ENCODE peak calls at places on chromosomes 11 and 22, in nine cellular contexts. D is DMS79 treated with DMSO at 0.1 percent for 48 hours; U is RWPE1; Y is occipital lobe; T is stimulated activated CD4-positive, alpha-beta T cell treated with anti-CD3 and anti-CD28 coated beads, Interleukin-2, amount 100 ng/mL, for 48 hours; L is right cardiac atrium; E is MCF 10A; H is GM12891; C is omental fat pad. O is an unnamed sample.

GRCh38 chr11:34855754-34856095 is 60.5 kb downstream of the APIP start:
- DNase-seq in D (no peak), U (no peak), Y (no peak), T (no peak), L (no peak), E (no peak), H (no peak), C (no peak), O (no peak)

GRCh38 chr11:75275581-75275980 is 35.0 kb downstream of the TPBGL start:
- DNase-seq in D (peak; percentile 49), U (no peak), Y (no peak), T (peak; percentile 47), L (peak; percentile 77), E (no peak), H (no peak), C (peak; percentile 17), O (peak; percentile 26)

GRCh38 chr11:110755961-110756360 is 43.7 kb upstream of the ARHGAP20 start:
- DNase-seq in D (no peak), U (no peak), Y (no peak), T (no peak), L (no peak), E (no peak), H (no peak), C (no peak), O (no peak)

GRCh38 chr11:132607575-132607974 is 924.7 kb downstream of the OPCML start:
- DNase-seq in D (no peak), U (no peak), Y (no peak), T (no peak), L (no peak), E (no peak), H (no peak), C (no peak), O (no peak)

GRCh38 chr11:69951821-69952590 is 126.1 kb upstream of the ANO1 start:
- DNase-seq in D (no peak), U (no peak), Y (no peak), T (no peak), L (no peak), E (no peak), H (no peak), C (no peak), O (no peak)

GRCh38 chr22:26362471-26362870 is 66.6 kb upstream of the ASPHD2 start:
- DNase-seq in D (no peak), U (no peak), Y (no peak), T (no peak), L (no peak), E (no peak), H (no peak), C (no peak), O (no peak)

GRCh38 chr11:84137960-84138359 is 851.8 kb upstream of the CCDC90B start:
- DNase-seq in D (no peak), U (no peak), Y (no peak), T (no peak), L (no peak), E (no peak), H (no peak), C (no peak), O (no peak)

GRCh38 chr11:32405592-32405991 is 29.7 kb downstream of the WT1 start:
- DNase-seq in D (no peak), U (no peak), Y (no peak), T (no peak), L (no peak), E (no peak), H (no peak), C (no peak), O (no peak)

GRCh38 chr22:38347944-38348750 is 30.9 kb upstream of the CSNK1E start:
- DNase-seq in D (no peak), U (peak; percentile 79), Y (no peak), T (no peak), L (no peak), E (peak; percentile 72), H (no peak), C (no peak), O (no peak)

GRCh38 chr22:34812631-34813030 is 253.3 kb upstream of the ISX start:
- DNase-seq in D (no peak), U (no peak), Y (no peak), T (no peak), L (no peak), E (no peak), H (no peak), C (no peak), O (no peak)

GRCh38 chr11:86067230-86068137 is 1.4 kb downstream of the PICALM start:
- DNase-seq in D (peak; percentile 30), U (no peak), Y (no peak), T (no peak), L (no peak), E (peak; percentile 37), H (no peak), C (no peak), O (no peak)

GRCh38 chr22:28116261-28116673 is 197.2 kb upstream of the PITPNB start:
- DNase-seq in D (no peak), U (peak; percentile 71), Y (no peak), T (no peak), L (peak; percentile 73), E (peak; percentile 36), H (no peak), C (no peak), O (no peak)

GRCh38 chr11:134686418-134686817 is 274.4 kb upstream of the B3GAT1 start:
- DNase-seq in D (no peak), U (no peak), Y (no peak), T (no peak), L (no peak), E (peak; percentile 1), H (no peak), C (no peak), O (no peak)

GRCh38 chr22:22787805-22788459 is 99.7 kb upstream of the IGLL5 start:
- DNase-seq in D (no peak), U (no peak), Y (no peak), T (peak; percentile 67), L (peak; percentile 73), E (peak; percentile 68), H (peak; percentile 63), C (peak; percentile 39), O (peak; percentile 79)

GRCh38 chr22:40637181-40638150 is 947 bp upstream of the MRTFA start:
- DNase-seq in D (no peak), U (no peak), Y (no peak), T (peak; percentile 61), L (peak; percentile 66), E (no peak), H (no peak), C (peak; percentile 53), O (no peak)

GRCh38 chr11:116176484-116177005 is 596.2 kb downstream of the BUD13 start:
- DNase-seq in D (no peak), U (no peak), Y (no peak), T (no peak), L (no peak), E (no peak), H (no peak), C (no peak), O (no peak)

GRCh38 chr11:66978717-66979116 is 3.6 kb downstream of the C11orf86 start:
- DNase-seq in D (no peak), U (no peak), Y (no peak), T (no peak), L (no peak), E (no peak), H (no peak), C (no peak), O (no peak)

GRCh38 chr11:102081313-102081712 is 28.9 kb upstream of the YAP1 start:
- DNase-seq in D (no peak), U (no peak), Y (no peak), T (no peak), L (no peak), E (no peak), H (no peak), C (no peak), O (no peak)

GRCh38 chr11:27183672-27184457 is 143.2 kb downstream of the BBOX1 start:
- DNase-seq in D (peak; percentile 70), U (peak; percentile 38), Y (peak; percentile 2), T (peak; percentile 18), L (peak; percentile 72), E (peak; percentile 72), H (peak; percentile 8), C (no peak), O (no peak)

O was measured in H9.